ENCODE peak calls at places on chromosomes 2 and 18, in four cellular contexts. H is SK-N-SH, B is K562, E is H1. N is an unnamed sample.

GRCh38 chr2:129396980-129397599 is 582.4 kb upstream of the RAB6C start:
- DNase-seq in H (peak), B (peak), E (no peak), N (peak)

GRCh38 chr2:238663586-238663985 is 184.3 kb upstream of the TWIST2 start:
- DNase-seq in H (no peak), B (no peak), E (no peak), N (no peak)

GRCh38 chr2:70793450-70793849 is 3.0 kb upstream of the FIGLA start:
- DNase-seq in H (no peak), B (no peak), E (no peak), N (no peak)

GRCh38 chr2:172901913-172902312 is 166.3 kb downstream of the RAPGEF4 start:
- DNase-seq in H (no peak), B (no peak), E (no peak), N (no peak)

GRCh38 chr2:17171446-17172049 is 346.7 kb downstream of the RAD51AP2 start:
- DNase-seq in H (peak), B (no peak), E (peak), N (no peak)

GRCh38 chr2:157611110-157611509 is 17.6 kb downstream of the ACVR1C start:
- DNase-seq in H (no peak), B (no peak), E (no peak), N (no peak)

GRCh38 chr2:220966636-220967035 is 605.5 kb downstream of the EPHA4 start:
- DNase-seq in H (no peak), B (no peak), E (no peak), N (no peak)

GRCh38 chr2:102703305-102703704 is 58.5 kb upstream of the TMEM182 start:
- DNase-seq in H (no peak), B (no peak), E (no peak), N (no peak)

GRCh38 chr2:108573070-108573469 is 38.8 kb downstream of the LIMS1 start:
- DNase-seq in H (no peak), B (no peak), E (no peak), N (no peak)

GRCh38 chr2:197279997-197280756 is 30.4 kb downstream of the ANKRD44 start:
- DNase-seq in H (peak), B (no peak), E (no peak), N (no peak)

GRCh38 chr2:108324531-108325256 is 36.0 kb downstream of the SULT1C2 start:
- DNase-seq in H (no peak), B (no peak), E (no peak), N (no peak)

GRCh38 chr2:228927028-228928010 is 343.8 kb downstream of the PID1 start:
- DNase-seq in H (no peak), B (no peak), E (no peak), N (no peak)

GRCh38 chr2:38973266-38973665 is 83.6 kb downstream of the ARHGEF33 start:
- DNase-seq in H (no peak), B (no peak), E (no peak), N (no peak)

GRCh38 chr2:76640905-76641304 is 881.3 kb downstream of the LRRTM4 start:
- DNase-seq in H (no peak), B (no peak), E (no peak), N (no peak)

GRCh38 chr2:232530626-232531260 is 4.8 kb downstream of the CHRND start:
- DNase-seq in H (peak), B (no peak), E (no peak), N (no peak)

GRCh38 chr2:197813093-197813787 is 8.8 kb downstream of the PLCL1 start:
- DNase-seq in H (peak), B (peak), E (no peak), N (no peak)

GRCh38 chr2:11498543-11499034 is 32.6 kb upstream of the E2F6 start:
- DNase-seq in H (peak), B (no peak), E (no peak), N (peak)

GRCh38 chr2:174631009-174631981 is 33.7 kb upstream of the WIPF1 start:
- DNase-seq in H (no peak), B (no peak), E (no peak), N (no peak)

GRCh38 chr18:75005622-75006021 is 203.3 kb downstream of the PTGR3 start:
- DNase-seq in H (no peak), B (no peak), E (no peak), N (no peak)

GRCh38 chr2:80326214-80326613 is 21.7 kb upstream of the LRRTM1 start:
- DNase-seq in H (peak), B (no peak), E (no peak), N (peak)

GRCh38 chr18:25055076-25055475 is 296.9 kb downstream of the ZNF521 start:
- DNase-seq in H (no peak), B (no peak), E (no peak), N (no peak)

DNA sequence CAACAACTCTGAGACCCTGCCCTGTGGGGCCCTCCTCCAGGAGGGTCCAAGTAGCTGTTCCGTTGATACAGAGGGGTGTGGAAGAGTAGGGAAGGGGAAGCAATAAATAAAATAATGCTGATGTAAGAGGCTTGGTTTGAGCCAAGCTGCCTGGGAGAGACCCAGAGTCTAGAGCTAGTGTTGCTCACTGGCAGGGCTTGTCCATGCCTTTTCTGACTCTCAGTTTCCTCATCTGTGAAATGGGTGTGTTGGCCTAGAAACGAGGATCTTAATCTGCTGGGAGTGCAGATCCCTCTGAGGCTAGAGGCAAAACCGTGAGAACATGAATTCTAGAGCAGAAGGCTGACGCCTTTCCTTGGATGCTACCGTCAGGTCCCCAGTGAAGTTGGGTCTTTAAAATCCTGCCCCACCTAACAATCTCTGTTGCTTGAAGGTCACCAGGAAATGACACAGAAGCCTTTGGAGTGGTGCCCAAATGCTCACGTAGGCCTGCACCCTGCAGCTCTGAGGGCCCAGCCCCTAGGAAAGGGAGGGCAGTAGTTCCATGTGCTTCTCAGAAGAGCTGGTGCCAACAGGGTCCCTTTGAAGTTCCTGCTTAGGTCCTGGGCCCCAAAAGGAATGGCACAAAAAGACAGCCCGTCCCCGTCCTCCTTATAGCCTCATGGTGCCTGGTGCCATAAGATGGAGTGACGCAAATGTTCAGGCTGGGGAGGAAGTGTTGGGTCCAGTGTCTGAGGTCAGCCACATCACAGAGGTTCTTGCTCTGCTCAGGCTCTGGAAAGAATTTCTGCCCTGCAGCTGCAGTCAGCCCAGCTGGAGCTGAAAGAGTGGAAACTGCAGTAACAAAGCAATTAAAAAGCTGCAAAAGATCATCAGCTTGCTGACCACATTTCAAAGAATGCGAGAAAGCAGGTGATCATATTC is 73.2 kb upstream of the SMAD2 start:
- DNase-seq in H (no peak), B (no peak), E (no peak), N (no peak)
- TF ChIP-seq NRF1 in H (no peak), B (no peak), E (no peak), N (no peak)

DNA sequence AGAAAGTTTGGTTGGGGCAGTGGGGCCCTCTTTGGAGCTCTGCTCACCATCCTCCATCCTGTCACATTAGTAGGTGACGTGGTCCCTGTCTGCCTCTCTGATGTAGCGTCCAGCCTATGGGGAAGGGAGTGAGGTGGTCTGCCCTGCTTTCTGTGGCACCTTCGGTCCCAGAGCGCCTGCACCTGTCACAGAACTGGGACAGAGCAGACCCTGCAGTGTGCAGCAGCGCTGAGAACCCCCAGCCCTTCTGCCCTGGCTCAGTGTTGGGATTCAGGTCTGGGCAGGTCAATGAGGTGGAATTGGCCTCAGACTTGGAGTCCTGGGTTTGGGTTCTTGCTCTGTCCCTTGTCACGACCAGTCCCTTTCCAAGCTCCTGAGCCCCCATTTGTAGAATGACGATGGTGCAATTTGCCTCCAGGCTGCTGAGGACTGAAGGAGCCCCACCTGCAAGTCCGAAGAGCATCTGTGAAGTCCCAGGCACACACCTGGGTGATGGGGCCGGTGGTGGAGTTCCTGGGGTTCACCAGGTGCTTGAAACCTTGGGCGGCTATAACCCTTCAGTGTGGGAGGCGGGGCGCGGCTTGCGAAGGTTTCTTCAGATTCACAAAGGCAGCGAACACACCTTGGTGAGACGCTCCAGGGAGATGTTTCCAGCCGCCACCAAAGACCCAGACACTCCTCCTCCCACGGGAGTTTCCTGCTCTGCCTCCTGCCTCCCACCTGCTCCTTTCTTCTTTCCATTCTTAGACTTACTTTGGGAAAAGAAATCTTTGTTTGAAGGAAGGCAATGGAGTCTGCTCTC is 265.4 kb upstream of the HDAC4 start:
- DNase-seq in H (no peak), B (no peak), E (no peak), N (no peak)
- TF ChIP-seq NRF1 in H (no peak), B (no peak), E (no peak), N (no peak)

GRCh38 chr2:101349893-101350662 is 37.2 kb downstream of the CREG2 start:
- DNase-seq in H (no peak), B (no peak), E (no peak), N (no peak)
- TF ChIP-seq NRF1 in H (no peak), B (no peak), E (no peak), N (no peak)

GRCh38 chr2:135095591-135095990 is 43.5 kb downstream of the RAB3GAP1 start:
- DNase-seq in H (no peak), B (no peak), E (no peak), N (no peak)
- TF ChIP-seq NRF1 in H (no peak), B (no peak), E (no peak), N (no peak)

DNA sequence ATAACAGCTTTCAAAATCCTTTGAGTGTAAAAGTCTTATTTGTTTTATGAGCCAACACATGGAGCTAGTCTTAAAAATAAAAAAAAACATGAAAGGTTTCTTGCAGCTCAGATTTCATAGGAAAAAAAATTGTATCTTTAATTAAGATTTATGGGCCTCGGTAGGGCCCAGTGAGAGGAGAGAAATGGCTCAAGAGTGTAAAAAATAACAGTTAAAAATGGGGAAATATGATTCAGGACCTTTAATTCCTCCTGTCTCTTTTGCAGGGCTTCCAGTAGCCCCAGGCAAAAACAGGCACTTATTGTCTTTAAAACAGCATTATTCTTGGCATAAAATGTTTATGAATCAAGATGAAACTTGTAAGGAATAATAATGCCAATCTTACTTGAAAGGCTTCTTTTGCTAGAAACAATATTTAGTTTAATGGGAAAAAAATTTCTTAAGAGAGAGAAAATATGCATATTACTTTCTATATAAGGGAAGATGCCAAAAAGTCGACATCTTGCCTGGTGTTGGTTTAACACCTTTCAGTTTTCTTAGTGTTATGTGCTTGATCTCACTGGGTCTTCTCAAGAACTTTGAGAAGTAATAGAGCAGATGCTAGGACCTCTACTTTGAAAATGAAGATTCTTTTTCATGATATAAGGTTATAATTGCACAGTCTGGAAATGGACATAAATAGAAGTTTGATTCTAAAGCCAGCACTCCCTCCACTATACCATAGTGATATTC is 71.3 kb upstream of the SETBP1 start:
- DNase-seq in H (no peak), B (no peak), E (no peak), N (no peak)
- TF ChIP-seq NRF1 in H (no peak), B (no peak), E (no peak), N (no peak)

GRCh38 chr18:69330345-69330744 is 70.3 kb upstream of the DOK6 start:
- DNase-seq in H (no peak), B (no peak), E (no peak), N (no peak)
- TF ChIP-seq NRF1 in H (no peak), B (no peak), E (no peak), N (no peak)

GRCh38 chr2:25374827-25375226 is 33.1 kb upstream of the DNMT3A start:
- DNase-seq in H (no peak), B (no peak), E (no peak), N (no peak)
- TF ChIP-seq NRF1 in H (no peak), B (no peak), E (no peak), N (no peak)

GRCh38 chr2:26455037-26455800 is 22.7 kb downstream of the OTOF start:
- DNase-seq in H (no peak), B (no peak), E (peak), N (no peak)

GRCh38 chr2:26457241-26457666 is 20.7 kb downstream of the OTOF start:
- DNase-seq in H (no peak), B (no peak), E (peak), N (no peak)

GRCh38 chr2:26456701-26457224 is 21.2 kb downstream of the OTOF start:
- DNase-seq in H (no peak), B (no peak), E (peak), N (no peak)

GRCh38 chr2:26454561-26455001 is 23.3 kb downstream of the OTOF start:
- DNase-seq in H (no peak), B (no peak), E (peak), N (no peak)

DNA sequence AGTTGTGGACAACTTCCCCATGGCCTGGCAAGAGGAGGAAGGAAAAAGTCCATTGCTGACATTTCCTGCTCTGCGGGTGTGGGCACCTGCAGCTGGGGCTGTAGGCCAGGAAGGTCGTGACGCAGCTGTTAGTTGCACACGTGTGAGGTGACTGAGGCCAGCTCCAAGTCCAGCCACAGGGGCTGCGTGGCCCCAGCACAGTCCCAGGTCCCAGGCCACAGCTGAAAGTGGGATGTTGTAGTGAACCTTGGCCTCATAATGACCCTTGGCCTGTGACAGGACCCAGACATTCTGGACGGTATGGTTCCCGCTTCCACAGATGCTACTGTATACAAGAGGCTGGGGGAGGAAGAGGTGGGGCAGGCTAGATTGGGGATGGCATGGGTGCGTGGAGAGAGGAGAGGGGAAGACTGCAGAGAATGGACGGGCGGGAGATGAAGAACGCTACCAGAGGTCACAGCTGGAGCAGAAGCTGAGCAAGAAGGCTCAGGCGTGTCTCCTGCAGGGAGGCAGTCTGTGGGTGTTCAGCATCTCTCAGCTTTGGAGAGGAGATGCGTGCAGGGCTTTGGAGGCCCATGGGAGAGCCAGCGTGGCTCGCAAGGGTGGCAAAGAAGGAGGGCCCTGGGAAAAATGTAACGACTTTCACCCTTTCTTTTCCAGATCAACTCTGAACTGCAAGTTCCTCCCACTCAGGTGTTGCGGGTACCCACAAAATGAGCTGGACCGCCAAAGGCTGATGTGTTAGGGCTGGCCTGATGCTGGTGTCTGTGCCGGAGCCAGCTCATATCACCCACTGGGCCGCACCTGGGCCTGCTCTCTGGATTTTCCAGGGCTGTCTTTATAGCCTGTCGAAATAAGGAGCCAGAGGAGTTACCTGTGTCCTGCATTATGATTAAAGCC is 21.9 kb downstream of the OTOF start:
- DNase-seq in H (no peak), B (no peak), E (peak), N (no peak)
- TF ChIP-seq NRF1 in H (no peak), B (no peak), E (no peak), N (no peak)

GRCh38 chr2:95312543-95313205 is 15.5 kb downstream of the KCNIP3 start:
- DNase-seq in H (no peak), B (no peak), E (no peak), N (no peak)
- TF ChIP-seq NRF1 in H (no peak), B (no peak), E (no peak), N (no peak)

GRCh38 chr18:80251700-80252099 is 4.4 kb upstream of the PARD6G start:
- DNase-seq in H (no peak), B (no peak), E (no peak), N (no peak)
- TF ChIP-seq NRF1 in H (no peak), B (no peak), E (no peak), N (no peak)